ENCODE peak calls at places on chromosomes 6 and 20, in six cellular contexts. One of them, this sample, is unnamed.

GRCh38 chr20:34824861-34825529 is 456 bp downstream of the NCOA6 start:
- DNase-seq in bronchial epithelial cell: no peak
- DNase-seq in H7: peak; percentile 94
- DNase-seq in skeletal muscle cell: peak; percentile 3
- DNase-seq in astrocyte: peak; percentile 19
- DNase-seq in PC-9: peak; percentile 62
- DNase-seq in this sample: no peak

GRCh38 chr20:47358672-47359532 is 2.4 kb upstream of the ZMYND8 start:
- DNase-seq in bronchial epithelial cell: peak; percentile 86
- DNase-seq in H7: no peak
- DNase-seq in skeletal muscle cell: peak; percentile 89
- DNase-seq in astrocyte: peak; percentile 90
- DNase-seq in PC-9: peak; percentile 92
- DNase-seq in this sample: no peak

GRCh38 chr6:13767121-13767794 is 47.1 kb downstream of the MCUR1 start:
- DNase-seq in bronchial epithelial cell: no peak
- DNase-seq in H7: peak; percentile 65
- DNase-seq in skeletal muscle cell: peak; percentile 18
- DNase-seq in astrocyte: peak; percentile 32
- DNase-seq in PC-9: no peak
- DNase-seq in this sample: no peak

GRCh38 chr20:49037962-49038387 is 8.1 kb upstream of the CSE1L start:
- DNase-seq in bronchial epithelial cell: no peak
- DNase-seq in H7: no peak
- DNase-seq in skeletal muscle cell: no peak
- DNase-seq in astrocyte: peak; percentile 23
- DNase-seq in PC-9: peak; percentile 40
- DNase-seq in this sample: no peak

GRCh38 chr20:39876974-39877615 is 811.9 kb downstream of the MAFB start:
- DNase-seq in bronchial epithelial cell: peak; percentile 27
- DNase-seq in H7: no peak
- DNase-seq in skeletal muscle cell: no peak
- DNase-seq in astrocyte: peak; percentile 47
- DNase-seq in PC-9: no peak
- DNase-seq in this sample: no peak

GRCh38 chr6:166381733-166382499 is 824 bp downstream of the MPC1 start:
- DNase-seq in bronchial epithelial cell: peak; percentile 50
- DNase-seq in H7: peak; percentile 91
- DNase-seq in skeletal muscle cell: no peak
- DNase-seq in astrocyte: peak; percentile 19
- DNase-seq in PC-9: peak; percentile 76
- DNase-seq in this sample: no peak

GRCh38 chr6:14863896-14864850 is 381.7 kb upstream of the JARID2 start:
- DNase-seq in bronchial epithelial cell: no peak
- DNase-seq in H7: peak; percentile 55
- DNase-seq in skeletal muscle cell: no peak
- DNase-seq in astrocyte: no peak
- DNase-seq in PC-9: no peak
- DNase-seq in this sample: no peak

GRCh38 chr20:61414455-61414991 is 162.5 kb downstream of the CDH4 start:
- DNase-seq in bronchial epithelial cell: no peak
- DNase-seq in H7: no peak
- DNase-seq in skeletal muscle cell: no peak
- DNase-seq in astrocyte: no peak
- DNase-seq in PC-9: no peak
- DNase-seq in this sample: no peak

GRCh38 chr6:106927531-106928398 is 46.8 kb downstream of the CD24 start:
- DNase-seq in bronchial epithelial cell: peak; percentile 41
- DNase-seq in H7: peak; percentile 56
- DNase-seq in skeletal muscle cell: no peak
- DNase-seq in astrocyte: peak; percentile 29
- DNase-seq in PC-9: peak; percentile 48
- DNase-seq in this sample: peak; percentile 20

GRCh38 chr6:135087803-135088202 is 33.2 kb upstream of the HBS1L start:
- DNase-seq in bronchial epithelial cell: no peak
- DNase-seq in H7: no peak
- DNase-seq in skeletal muscle cell: no peak
- DNase-seq in astrocyte: no peak
- DNase-seq in PC-9: no peak
- DNase-seq in this sample: no peak

GRCh38 chr20:25196701-25197120 is 1.2 kb downstream of the ENTPD6 start:
- DNase-seq in bronchial epithelial cell: no peak
- DNase-seq in H7: peak; percentile 60
- DNase-seq in skeletal muscle cell: no peak
- DNase-seq in astrocyte: no peak
- DNase-seq in PC-9: no peak
- DNase-seq in this sample: no peak

GRCh38 chr6:27582928-27583725 is 110.2 kb upstream of the ZNF184 start:
- DNase-seq in bronchial epithelial cell: peak; percentile 65
- DNase-seq in H7: peak; percentile 70
- DNase-seq in skeletal muscle cell: no peak
- DNase-seq in astrocyte: peak; percentile 46
- DNase-seq in PC-9: peak; percentile 73
- DNase-seq in this sample: peak; percentile 72

GRCh38 chr20:8291200-8291599 is 159.1 kb downstream of the PLCB1 start:
- DNase-seq in bronchial epithelial cell: no peak
- DNase-seq in H7: no peak
- DNase-seq in skeletal muscle cell: no peak
- DNase-seq in astrocyte: no peak
- DNase-seq in PC-9: no peak
- DNase-seq in this sample: no peak

GRCh38 chr6:104159045-104159618 is 700.6 kb downstream of the HACE1 start:
- DNase-seq in bronchial epithelial cell: no peak
- DNase-seq in H7: no peak
- DNase-seq in skeletal muscle cell: no peak
- DNase-seq in astrocyte: no peak
- DNase-seq in PC-9: no peak
- DNase-seq in this sample: no peak

GRCh38 chr20:13995086-13995665 is at the start of gene MACROD2:
- DNase-seq in bronchial epithelial cell: peak; percentile 85
- DNase-seq in H7: peak; percentile 96
- DNase-seq in skeletal muscle cell: peak; percentile 49
- DNase-seq in astrocyte: peak; percentile 58
- DNase-seq in PC-9: peak; percentile 99
- DNase-seq in this sample: no peak

GRCh38 chr6:41428995-41429417 is 93.6 kb downstream of the NCR2 start:
- DNase-seq in bronchial epithelial cell: peak; percentile 4
- DNase-seq in H7: peak; percentile 52
- DNase-seq in skeletal muscle cell: no peak
- DNase-seq in astrocyte: peak; percentile 55
- DNase-seq in PC-9: no peak
- DNase-seq in this sample: no peak

GRCh38 chr6:41429506-41430504 is 94.4 kb downstream of the NCR2 start:
- DNase-seq in bronchial epithelial cell: no peak
- DNase-seq in H7: peak; percentile 59
- DNase-seq in skeletal muscle cell: no peak
- DNase-seq in astrocyte: no peak
- DNase-seq in PC-9: no peak
- DNase-seq in this sample: no peak

GRCh38 chr6:41426888-41427641 is 91.7 kb downstream of the NCR2 start:
- DNase-seq in bronchial epithelial cell: no peak
- DNase-seq in H7: peak; percentile 64
- DNase-seq in skeletal muscle cell: no peak
- DNase-seq in astrocyte: no peak
- DNase-seq in PC-9: no peak
- DNase-seq in this sample: no peak

GRCh38 chr6:41427642-41428401 is 92.4 kb downstream of the NCR2 start:
- DNase-seq in bronchial epithelial cell: peak; percentile 10
- DNase-seq in H7: peak; percentile 93
- DNase-seq in skeletal muscle cell: no peak
- DNase-seq in astrocyte: no peak
- DNase-seq in PC-9: peak; percentile 55
- DNase-seq in this sample: no peak

DNA sequence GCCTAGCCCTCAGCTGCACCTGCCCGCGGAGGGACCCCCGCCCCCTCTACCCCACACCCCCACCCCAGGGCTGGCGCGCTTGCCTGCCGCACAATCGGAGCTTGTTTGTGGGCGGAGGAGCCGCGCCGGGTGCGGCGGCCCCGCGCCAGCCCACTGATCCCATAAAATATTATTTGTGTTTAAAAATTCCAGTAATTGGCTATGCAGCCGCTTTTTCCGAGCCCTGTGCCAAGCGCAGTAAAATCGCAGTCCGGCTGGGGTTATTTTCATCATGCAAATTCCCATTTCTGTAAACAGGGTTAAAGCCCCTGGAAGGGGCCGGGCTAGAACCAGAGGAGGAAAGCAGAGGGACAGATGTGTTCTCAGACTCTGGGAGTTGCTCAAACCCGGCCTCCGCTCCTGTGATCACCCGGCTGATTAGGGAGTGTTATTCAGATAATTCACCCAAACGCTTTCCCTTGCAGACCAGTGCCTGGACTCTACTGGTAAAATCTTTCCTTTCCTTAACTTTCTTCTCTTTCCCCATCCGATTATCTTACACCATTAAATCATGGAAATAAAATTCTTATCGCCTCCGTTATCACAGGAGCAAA is 93.1 kb downstream of the NCR2 start:
- DNase-seq in bronchial epithelial cell: no peak
- DNase-seq in H7: no peak
- DNase-seq in skeletal muscle cell: no peak
- DNase-seq in astrocyte: no peak
- DNase-seq in PC-9: no peak
- DNase-seq in this sample: no peak
- H3K4me3 ChIP-seq in bronchial epithelial cell: peak overlapping the region; percentile 31
- H3K4me3 ChIP-seq in H7: peak overlapping the region; percentile 54
- H3K4me3 ChIP-seq in skeletal muscle cell: peak overlapping the region; percentile 24
- H3K4me3 ChIP-seq in astrocyte: no peak overlapping the region
- H3K4me3 ChIP-seq in PC-9: peak overlapping the region; percentile 47
- H3K4me3 ChIP-seq in this sample: no peak overlapping the region

GRCh38 chr6:28710466-28711191 is 184.9 kb downstream of the GPX5 start:
- DNase-seq in bronchial epithelial cell: peak; percentile 39
- DNase-seq in H7: no peak
- DNase-seq in skeletal muscle cell: no peak
- DNase-seq in astrocyte: peak; percentile 47
- DNase-seq in PC-9: no peak
- DNase-seq in this sample: peak; percentile 76

GRCh38 chr6:28707387-28708282 is 182.0 kb downstream of the GPX5 start:
- DNase-seq in bronchial epithelial cell: no peak
- DNase-seq in H7: no peak
- DNase-seq in skeletal muscle cell: no peak
- DNase-seq in astrocyte: no peak
- DNase-seq in PC-9: no peak
- DNase-seq in this sample: no peak

GRCh38 chr6:28712982-28713381 is 187.3 kb downstream of the GPX5 start:
- DNase-seq in bronchial epithelial cell: no peak
- DNase-seq in H7: no peak
- DNase-seq in skeletal muscle cell: no peak
- DNase-seq in astrocyte: no peak
- DNase-seq in PC-9: no peak
- DNase-seq in this sample: no peak

GRCh38 chr6:28711325-28711724 is 185.6 kb downstream of the GPX5 start:
- DNase-seq in bronchial epithelial cell: no peak
- DNase-seq in H7: no peak
- DNase-seq in skeletal muscle cell: no peak
- DNase-seq in astrocyte: no peak
- DNase-seq in PC-9: no peak
- DNase-seq in this sample: no peak

DNA sequence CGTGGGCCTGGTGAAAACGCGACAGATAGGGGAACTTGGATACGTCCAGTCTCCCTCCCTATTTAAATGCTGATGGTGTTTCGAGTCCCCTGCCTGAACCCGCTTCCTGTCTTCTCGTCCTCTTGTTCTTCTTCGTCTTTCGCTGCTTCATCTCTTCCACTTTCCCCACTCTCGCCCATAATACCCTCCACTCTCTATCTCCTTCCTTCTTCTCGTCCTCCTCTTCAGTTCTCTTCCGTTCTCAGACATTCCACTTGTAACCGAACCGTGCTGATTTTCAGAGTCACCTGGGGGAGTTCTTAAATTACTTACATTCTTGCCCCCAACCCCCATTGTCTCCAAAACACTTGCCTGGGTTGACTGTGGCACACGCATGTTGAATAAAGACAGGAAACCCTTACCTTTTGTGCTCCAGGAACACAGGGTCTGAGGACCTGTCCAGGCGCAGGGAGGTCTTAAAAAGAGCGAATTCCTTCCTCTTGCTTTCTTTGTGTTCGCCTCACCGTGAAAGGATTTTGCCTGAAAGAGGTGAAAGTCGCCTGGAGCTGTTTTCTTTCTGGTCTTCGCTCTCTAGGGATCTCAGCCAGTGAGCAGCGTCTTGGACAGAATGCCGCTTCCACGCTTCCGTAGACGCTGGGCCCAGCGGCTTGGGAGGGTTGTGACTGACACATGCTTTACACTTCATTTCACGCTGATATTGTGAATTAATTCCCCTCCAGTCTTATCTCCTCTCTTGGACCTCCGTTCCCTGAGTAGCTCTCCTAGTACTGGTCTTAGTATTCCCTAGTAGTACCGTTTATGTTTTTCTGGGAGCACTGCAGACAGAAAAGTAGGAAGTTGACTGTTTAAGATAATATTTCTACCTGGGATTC is 184.0 kb downstream of the GPX5 start:
- DNase-seq in bronchial epithelial cell: no peak
- DNase-seq in H7: no peak
- DNase-seq in skeletal muscle cell: no peak
- DNase-seq in astrocyte: no peak
- DNase-seq in PC-9: no peak
- DNase-seq in this sample: no peak
- H3K4me3 ChIP-seq in bronchial epithelial cell: no peak overlapping the region
- H3K4me3 ChIP-seq in H7: peak overlapping the region; percentile 65
- H3K4me3 ChIP-seq in skeletal muscle cell: peak overlapping the region; percentile 37
- H3K4me3 ChIP-seq in astrocyte: peak overlapping the region; percentile 29
- H3K4me3 ChIP-seq in PC-9: peak overlapping the region; percentile 69
- H3K4me3 ChIP-seq in this sample: peak overlapping the region; percentile 82

GRCh38 chr6:117677553-117678131 is 2.4 kb downstream of the NUS1 start:
- DNase-seq in bronchial epithelial cell: peak; percentile 98
- DNase-seq in H7: no peak
- DNase-seq in skeletal muscle cell: peak; percentile 44
- DNase-seq in astrocyte: peak; percentile 8
- DNase-seq in PC-9: no peak
- DNase-seq in this sample: no peak
- H3K4me3 ChIP-seq in bronchial epithelial cell: peak overlapping the region; percentile 75
- H3K4me3 ChIP-seq in H7: no peak overlapping the region
- H3K4me3 ChIP-seq in skeletal muscle cell: no peak overlapping the region
- H3K4me3 ChIP-seq in astrocyte: peak overlapping the region; percentile 85
- H3K4me3 ChIP-seq in PC-9: peak overlapping the region; percentile 78
- H3K4me3 ChIP-seq in this sample: no peak overlapping the region

GRCh38 chr6:149923327-149923986 is 536 bp upstream of the RAET1G start:
- DNase-seq in bronchial epithelial cell: no peak
- DNase-seq in H7: no peak
- DNase-seq in skeletal muscle cell: no peak
- DNase-seq in astrocyte: no peak
- DNase-seq in PC-9: no peak
- DNase-seq in this sample: no peak

GRCh38 chr6:149925974-149926777 is 3.3 kb upstream of the RAET1G start:
- DNase-seq in bronchial epithelial cell: peak; percentile 66
- DNase-seq in H7: peak; percentile 82
- DNase-seq in skeletal muscle cell: no peak
- DNase-seq in astrocyte: peak; percentile 52
- DNase-seq in PC-9: peak; percentile 81
- DNase-seq in this sample: no peak

GRCh38 chr6:149925253-149925973 is 2.5 kb upstream of the RAET1G start:
- DNase-seq in bronchial epithelial cell: no peak
- DNase-seq in H7: peak; percentile 58
- DNase-seq in skeletal muscle cell: no peak
- DNase-seq in astrocyte: no peak
- DNase-seq in PC-9: no peak
- DNase-seq in this sample: no peak

GRCh38 chr6:149924206-149924932 is 1.4 kb upstream of the RAET1G start:
- DNase-seq in bronchial epithelial cell: no peak
- DNase-seq in H7: peak; percentile 38
- DNase-seq in skeletal muscle cell: no peak
- DNase-seq in astrocyte: no peak
- DNase-seq in PC-9: no peak
- DNase-seq in this sample: no peak

GRCh38 chr6:149924933-149925252 is 2.0 kb upstream of the RAET1G start:
- DNase-seq in bronchial epithelial cell: no peak
- DNase-seq in H7: peak; percentile 11
- DNase-seq in skeletal muscle cell: no peak
- DNase-seq in astrocyte: no peak
- DNase-seq in PC-9: no peak
- DNase-seq in this sample: no peak
- H3K4me3 ChIP-seq in bronchial epithelial cell: no peak overlapping the region
- H3K4me3 ChIP-seq in H7: no peak overlapping the region
- H3K4me3 ChIP-seq in skeletal muscle cell: no peak overlapping the region
- H3K4me3 ChIP-seq in astrocyte: no peak overlapping the region
- H3K4me3 ChIP-seq in PC-9: no peak overlapping the region
- H3K4me3 ChIP-seq in this sample: no peak overlapping the region

This sample was measured in SK-N-MC.